ENCODE peak calls at places on chromosome 10, in seven cellular contexts. One of them, this sample, is unnamed.

GRCh38 chr10:104678658-104679057 is 37.6 kb downstream of the SORCS3 start:
- DNase-seq in HCT116: no peak
- DNase-seq in keratinocyte: no peak
- DNase-seq in hepatocyte: no peak
- DNase-seq in DND-41: no peak
- DNase-seq in H9: no peak
- DNase-seq in A549: no peak
- DNase-seq in this sample: no peak

GRCh38 chr10:15879058-15879457 is 18.8 kb upstream of the MINDY3 start:
- DNase-seq in HCT116: no peak
- DNase-seq in keratinocyte: no peak
- DNase-seq in hepatocyte: peak; percentile 26
- DNase-seq in DND-41: no peak
- DNase-seq in H9: no peak
- DNase-seq in A549: peak; percentile 46
- DNase-seq in this sample: peak; percentile 24

GRCh38 chr10:79443338-79444242 is 1.8 kb downstream of the ZCCHC24 start:
- DNase-seq in HCT116: no peak
- DNase-seq in keratinocyte: no peak
- DNase-seq in hepatocyte: no peak
- DNase-seq in DND-41: no peak
- DNase-seq in H9: no peak
- DNase-seq in A549: no peak
- DNase-seq in this sample: no peak

GRCh38 chr10:32377458-32378370 is 30.8 kb upstream of the EPC1 start:
- DNase-seq in HCT116: peak; percentile 10
- DNase-seq in keratinocyte: no peak
- DNase-seq in hepatocyte: peak; percentile 32
- DNase-seq in DND-41: peak; percentile 50
- DNase-seq in H9: no peak
- DNase-seq in A549: peak; percentile 57
- DNase-seq in this sample: peak; percentile 64

GRCh38 chr10:25245171-25245570 is 70.4 kb downstream of the GPR158 start:
- DNase-seq in HCT116: no peak
- DNase-seq in keratinocyte: no peak
- DNase-seq in hepatocyte: no peak
- DNase-seq in DND-41: no peak
- DNase-seq in H9: no peak
- DNase-seq in A549: no peak
- DNase-seq in this sample: no peak

GRCh38 chr10:26863677-26864076 is 2.9 kb upstream of the ABI1 start:
- DNase-seq in HCT116: no peak
- DNase-seq in keratinocyte: no peak
- DNase-seq in hepatocyte: no peak
- DNase-seq in DND-41: no peak
- DNase-seq in H9: no peak
- DNase-seq in A549: no peak
- DNase-seq in this sample: no peak

GRCh38 chr10:100186813-100187212 is 984 bp upstream of the ERLIN1 start:
- DNase-seq in HCT116: peak; percentile 16
- DNase-seq in keratinocyte: no peak
- DNase-seq in hepatocyte: no peak
- DNase-seq in DND-41: peak; percentile 49
- DNase-seq in H9: no peak
- DNase-seq in A549: peak; percentile 18
- DNase-seq in this sample: no peak

GRCh38 chr10:37478381-37478780 is 353.0 kb downstream of the ANKRD30A start:
- DNase-seq in HCT116: no peak
- DNase-seq in keratinocyte: no peak
- DNase-seq in hepatocyte: no peak
- DNase-seq in DND-41: no peak
- DNase-seq in H9: no peak
- DNase-seq in A549: no peak
- DNase-seq in this sample: no peak

GRCh38 chr10:97057836-97058235 is 127.9 kb downstream of the SLIT1 start:
- DNase-seq in HCT116: no peak
- DNase-seq in keratinocyte: no peak
- DNase-seq in hepatocyte: no peak
- DNase-seq in DND-41: no peak
- DNase-seq in H9: no peak
- DNase-seq in A549: no peak
- DNase-seq in this sample: no peak

GRCh38 chr10:97060441-97061084 is 125.2 kb downstream of the SLIT1 start:
- DNase-seq in HCT116: no peak
- DNase-seq in keratinocyte: no peak
- DNase-seq in hepatocyte: no peak
- DNase-seq in DND-41: no peak
- DNase-seq in H9: no peak
- DNase-seq in A549: no peak
- DNase-seq in this sample: no peak

GRCh38 chr10:97059872-97060205 is 125.9 kb downstream of the SLIT1 start:
- DNase-seq in HCT116: no peak
- DNase-seq in keratinocyte: no peak
- DNase-seq in hepatocyte: no peak
- DNase-seq in DND-41: no peak
- DNase-seq in H9: no peak
- DNase-seq in A549: no peak
- DNase-seq in this sample: no peak

GRCh38 chr10:97058521-97058920 is 127.2 kb downstream of the SLIT1 start:
- DNase-seq in HCT116: no peak
- DNase-seq in keratinocyte: no peak
- DNase-seq in hepatocyte: no peak
- DNase-seq in DND-41: no peak
- DNase-seq in H9: no peak
- DNase-seq in A549: no peak
- DNase-seq in this sample: no peak

DNA sequence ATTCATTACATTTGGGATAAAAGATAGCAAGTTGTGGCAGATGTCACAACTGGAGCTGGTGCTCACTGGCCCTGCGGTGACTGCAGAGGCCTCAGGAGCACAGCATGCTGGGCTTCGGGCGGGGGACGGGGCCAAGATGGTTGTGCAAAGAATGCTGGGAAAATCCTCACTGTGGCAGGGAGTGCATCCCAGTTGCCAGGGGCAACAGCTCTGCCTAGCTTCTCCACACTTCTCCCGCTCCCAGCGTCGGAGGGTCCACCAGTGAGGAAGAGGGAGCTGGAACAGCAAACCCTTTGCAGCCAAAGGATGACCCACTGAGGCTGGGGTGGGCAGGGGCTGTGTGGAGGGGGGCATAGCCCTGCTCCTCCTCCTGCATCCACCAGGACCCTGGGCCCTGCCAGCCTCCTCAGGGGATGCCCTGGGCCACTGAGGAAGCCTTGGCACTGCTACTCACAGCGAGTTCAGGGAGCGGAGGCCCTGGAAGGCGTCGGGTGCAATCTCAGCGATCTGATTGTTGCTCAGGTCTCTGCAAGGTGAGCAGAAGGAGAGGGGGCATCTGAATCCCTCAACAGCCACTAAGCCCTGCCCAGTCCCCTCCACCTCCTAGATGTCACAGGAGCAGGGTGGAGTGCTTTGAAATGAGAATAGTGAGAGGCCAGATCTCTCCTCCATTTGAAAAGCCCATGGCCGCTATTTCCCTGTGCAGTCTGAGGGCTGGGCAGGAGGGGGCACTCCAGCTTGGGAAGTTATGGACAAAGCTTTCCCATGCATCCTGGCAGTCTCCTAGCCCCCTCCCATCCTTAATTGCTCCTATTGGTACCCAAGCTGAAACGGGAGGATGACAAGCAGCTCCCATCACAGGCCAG is 126.5 kb downstream of the SLIT1 start:
- DNase-seq in HCT116: no peak
- DNase-seq in keratinocyte: no peak
- DNase-seq in hepatocyte: no peak
- DNase-seq in DND-41: no peak
- DNase-seq in H9: peak; percentile 72
- DNase-seq in A549: no peak
- DNase-seq in this sample: no peak
- H3K4me2 ChIP-seq in HCT116: no peak overlapping the region
- H3K4me2 ChIP-seq in keratinocyte: no peak overlapping the region
- H3K4me2 ChIP-seq in hepatocyte: no peak overlapping the region
- H3K4me2 ChIP-seq in DND-41: no peak overlapping the region
- H3K4me2 ChIP-seq in H9: no peak overlapping the region
- H3K4me2 ChIP-seq in A549: no peak overlapping the region
- H3K4me2 ChIP-seq in this sample: no peak overlapping the region

DNA sequence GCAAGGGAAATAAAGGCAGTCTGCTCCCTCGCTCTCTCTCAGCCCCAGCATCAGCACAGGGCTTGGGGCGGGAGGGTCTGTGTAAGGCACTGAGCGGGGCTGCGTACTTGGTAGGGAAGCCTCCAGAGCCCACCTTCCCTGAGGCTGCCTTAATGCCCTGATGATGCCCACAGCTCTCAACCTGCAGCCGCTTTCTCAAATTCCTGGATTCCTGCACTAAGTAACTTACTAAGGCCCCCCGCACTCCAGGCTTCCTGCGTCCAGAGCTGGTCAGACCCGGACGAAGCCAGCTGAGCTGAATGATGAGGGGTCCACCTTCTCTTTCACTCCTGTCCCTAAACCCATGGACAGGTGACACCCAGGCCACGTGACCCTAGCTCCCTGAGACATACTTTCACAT is 63.3 kb downstream of the C10orf143 start:
- DNase-seq in HCT116: no peak
- DNase-seq in keratinocyte: no peak
- DNase-seq in hepatocyte: no peak
- DNase-seq in DND-41: no peak
- DNase-seq in H9: no peak
- DNase-seq in A549: no peak
- DNase-seq in this sample: no peak
- H3K4me2 ChIP-seq in HCT116: no peak overlapping the region
- H3K4me2 ChIP-seq in keratinocyte: no peak overlapping the region
- H3K4me2 ChIP-seq in hepatocyte: no peak overlapping the region
- H3K4me2 ChIP-seq in DND-41: no peak overlapping the region
- H3K4me2 ChIP-seq in H9: no peak overlapping the region
- H3K4me2 ChIP-seq in A549: no peak overlapping the region
- H3K4me2 ChIP-seq in this sample: no peak overlapping the region

GRCh38 chr10:34479520-34480179 is 335.4 kb downstream of the PARD3 start:
- DNase-seq in HCT116: no peak
- DNase-seq in keratinocyte: no peak
- DNase-seq in hepatocyte: peak; percentile 43
- DNase-seq in DND-41: no peak
- DNase-seq in H9: no peak
- DNase-seq in A549: no peak
- DNase-seq in this sample: no peak
- H3K4me2 ChIP-seq in HCT116: no peak overlapping the region
- H3K4me2 ChIP-seq in keratinocyte: no peak overlapping the region
- H3K4me2 ChIP-seq in hepatocyte: peak overlapping the region; percentile 39
- H3K4me2 ChIP-seq in DND-41: no peak overlapping the region
- H3K4me2 ChIP-seq in H9: no peak overlapping the region
- H3K4me2 ChIP-seq in A549: no peak overlapping the region
- H3K4me2 ChIP-seq in this sample: no peak overlapping the region

GRCh38 chr10:59894114-59894513 is 12.2 kb downstream of the CCDC6 start:
- DNase-seq in HCT116: no peak
- DNase-seq in keratinocyte: no peak
- DNase-seq in hepatocyte: no peak
- DNase-seq in DND-41: no peak
- DNase-seq in H9: no peak
- DNase-seq in A549: no peak
- DNase-seq in this sample: peak; percentile 96
- H3K4me2 ChIP-seq in HCT116: no peak overlapping the region
- H3K4me2 ChIP-seq in keratinocyte: peak overlapping the region; percentile 38
- H3K4me2 ChIP-seq in hepatocyte: no peak overlapping the region
- H3K4me2 ChIP-seq in DND-41: no peak overlapping the region
- H3K4me2 ChIP-seq in H9: no peak overlapping the region
- H3K4me2 ChIP-seq in A549: no peak overlapping the region
- H3K4me2 ChIP-seq in this sample: no peak overlapping the region

DNA sequence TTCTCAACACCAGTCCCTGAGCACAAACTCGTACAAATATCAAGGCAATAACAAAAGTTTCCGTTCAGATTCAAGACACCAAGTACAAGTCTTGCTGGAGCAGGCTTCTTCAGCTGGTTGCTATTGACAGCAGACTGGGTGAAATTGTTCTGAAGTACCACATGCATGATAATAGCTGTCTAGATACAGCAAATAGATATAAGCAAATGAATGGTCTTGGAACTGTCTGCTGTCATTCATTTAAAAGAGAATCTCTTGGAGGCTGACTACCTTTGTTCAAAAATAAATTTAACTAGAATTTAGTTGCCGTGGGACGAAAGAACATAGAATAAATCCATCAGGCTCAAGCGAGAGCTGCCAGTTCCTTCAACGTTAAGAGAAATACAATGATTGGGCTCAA is 35.5 kb downstream of the SORCS1 start:
- DNase-seq in HCT116: no peak
- DNase-seq in keratinocyte: no peak
- DNase-seq in hepatocyte: no peak
- DNase-seq in DND-41: no peak
- DNase-seq in H9: no peak
- DNase-seq in A549: no peak
- DNase-seq in this sample: no peak
- H3K4me2 ChIP-seq in HCT116: no peak overlapping the region
- H3K4me2 ChIP-seq in keratinocyte: no peak overlapping the region
- H3K4me2 ChIP-seq in hepatocyte: no peak overlapping the region
- H3K4me2 ChIP-seq in DND-41: no peak overlapping the region
- H3K4me2 ChIP-seq in H9: no peak overlapping the region
- H3K4me2 ChIP-seq in A549: no peak overlapping the region
- H3K4me2 ChIP-seq in this sample: no peak overlapping the region

GRCh38 chr10:70417568-70417967 is 13.6 kb downstream of the EIF4EBP2 start:
- DNase-seq in HCT116: no peak
- DNase-seq in keratinocyte: no peak
- DNase-seq in hepatocyte: no peak
- DNase-seq in DND-41: no peak
- DNase-seq in H9: no peak
- DNase-seq in A549: no peak
- DNase-seq in this sample: peak; percentile 25
- H3K4me2 ChIP-seq in HCT116: no peak overlapping the region
- H3K4me2 ChIP-seq in keratinocyte: no peak overlapping the region
- H3K4me2 ChIP-seq in hepatocyte: no peak overlapping the region
- H3K4me2 ChIP-seq in DND-41: no peak overlapping the region
- H3K4me2 ChIP-seq in H9: no peak overlapping the region
- H3K4me2 ChIP-seq in A549: peak overlapping the region; percentile 39
- H3K4me2 ChIP-seq in this sample: peak overlapping the region; percentile 30

GRCh38 chr10:71888248-71888622 is 37.2 kb upstream of the PSAP start:
- DNase-seq in HCT116: no peak
- DNase-seq in keratinocyte: no peak
- DNase-seq in hepatocyte: no peak
- DNase-seq in DND-41: no peak
- DNase-seq in H9: no peak
- DNase-seq in A549: no peak
- DNase-seq in this sample: no peak
- H3K4me2 ChIP-seq in HCT116: peak overlapping the region; percentile 100
- H3K4me2 ChIP-seq in keratinocyte: peak overlapping the region; percentile 93
- H3K4me2 ChIP-seq in hepatocyte: peak overlapping the region; percentile 90
- H3K4me2 ChIP-seq in DND-41: peak overlapping the region; percentile 73
- H3K4me2 ChIP-seq in H9: peak overlapping the region; percentile 77
- H3K4me2 ChIP-seq in A549: peak overlapping the region; percentile 91
- H3K4me2 ChIP-seq in this sample: peak overlapping the region; percentile 88

GRCh38 chr10:23422003-23422411 is 16.9 kb upstream of the OTUD1 start:
- DNase-seq in HCT116: no peak
- DNase-seq in keratinocyte: no peak
- DNase-seq in hepatocyte: peak; percentile 30
- DNase-seq in DND-41: no peak
- DNase-seq in H9: no peak
- DNase-seq in A549: no peak
- DNase-seq in this sample: peak; percentile 43
- H3K4me2 ChIP-seq in HCT116: no peak overlapping the region
- H3K4me2 ChIP-seq in keratinocyte: peak overlapping the region; percentile 5
- H3K4me2 ChIP-seq in hepatocyte: no peak overlapping the region
- H3K4me2 ChIP-seq in DND-41: no peak overlapping the region
- H3K4me2 ChIP-seq in H9: no peak overlapping the region
- H3K4me2 ChIP-seq in A549: no peak overlapping the region
- H3K4me2 ChIP-seq in this sample: no peak overlapping the region